ENCODE peak calls at places on chromosomes 16 and 17, in six cellular contexts. One of them, this sample, is unnamed.

GRCh38 chr17:44602390-44602789 is 45.1 kb downstream of the FZD2 start:
- DNase-seq in heart left ventricle: no peak
- DNase-seq in CD8-positive, alpha-beta T cell: no peak
- DNase-seq in suprapubic skin: no peak
- DNase-seq in transverse colon: no peak
- DNase-seq in bronchial epithelial cell: no peak
- DNase-seq in this sample: no peak

GRCh38 chr16:88686062-88686438 is 257 bp downstream of the SNAI3 start:
- DNase-seq in CD8-positive, alpha-beta T cell: no peak
- DNase-seq in bronchial epithelial cell: no peak
- DNase-seq in heart left ventricle: no peak
- DNase-seq in transverse colon: peak; percentile 64
- DNase-seq in suprapubic skin: no peak
- DNase-seq in this sample: no peak

GRCh38 chr16:4371481-4372314 is at the start of gene VASN:
- DNase-seq in CD8-positive, alpha-beta T cell: peak; percentile 67
- DNase-seq in transverse colon: peak; percentile 77
- DNase-seq in suprapubic skin: peak; percentile 94
- DNase-seq in bronchial epithelial cell: no peak
- DNase-seq in heart left ventricle: peak; percentile 88
- DNase-seq in this sample: peak; percentile 78

GRCh38 chr17:9900744-9901143 is 4.3 kb downstream of the RCVRN start:
- DNase-seq in heart left ventricle: no peak
- DNase-seq in suprapubic skin: no peak
- DNase-seq in bronchial epithelial cell: peak; percentile 8
- DNase-seq in CD8-positive, alpha-beta T cell: no peak
- DNase-seq in transverse colon: no peak
- DNase-seq in this sample: no peak

GRCh38 chr17:75654176-75654575 is 12.8 kb downstream of the RECQL5 start:
- DNase-seq in transverse colon: no peak
- DNase-seq in CD8-positive, alpha-beta T cell: no peak
- DNase-seq in bronchial epithelial cell: no peak
- DNase-seq in suprapubic skin: no peak
- DNase-seq in heart left ventricle: no peak
- DNase-seq in this sample: no peak

GRCh38 chr16:89607937-89608740 is 5.3 kb upstream of the DPEP1 start:
- DNase-seq in suprapubic skin: no peak
- DNase-seq in CD8-positive, alpha-beta T cell: no peak
- DNase-seq in bronchial epithelial cell: no peak
- DNase-seq in heart left ventricle: no peak
- DNase-seq in transverse colon: no peak
- DNase-seq in this sample: no peak

GRCh38 chr16:69761983-69762842 is at the start of gene WWP2:
- DNase-seq in suprapubic skin: peak; percentile 86
- DNase-seq in transverse colon: peak; percentile 82
- DNase-seq in bronchial epithelial cell: peak; percentile 35
- DNase-seq in heart left ventricle: peak; percentile 82
- DNase-seq in CD8-positive, alpha-beta T cell: peak; percentile 73
- DNase-seq in this sample: peak; percentile 82

GRCh38 chr16:11306997-11307638 is 26.0 kb upstream of the PRM1 start:
- DNase-seq in bronchial epithelial cell: peak; percentile 11
- DNase-seq in heart left ventricle: no peak
- DNase-seq in suprapubic skin: no peak
- DNase-seq in transverse colon: no peak
- DNase-seq in CD8-positive, alpha-beta T cell: no peak
- DNase-seq in this sample: no peak

GRCh38 chr17:7704601-7705268 is at the start of gene EFNB3:
- DNase-seq in suprapubic skin: no peak
- DNase-seq in CD8-positive, alpha-beta T cell: no peak
- DNase-seq in heart left ventricle: peak; percentile 10
- DNase-seq in transverse colon: no peak
- DNase-seq in bronchial epithelial cell: no peak
- DNase-seq in this sample: no peak

GRCh38 chr16:9060225-9060624 is 31.2 kb upstream of the HAPSTR1 start:
- DNase-seq in bronchial epithelial cell: no peak
- DNase-seq in heart left ventricle: no peak
- DNase-seq in CD8-positive, alpha-beta T cell: no peak
- DNase-seq in transverse colon: no peak
- DNase-seq in suprapubic skin: no peak
- DNase-seq in this sample: no peak

GRCh38 chr17:50882851-50883250 is 16.7 kb upstream of the TOB1 start:
- DNase-seq in bronchial epithelial cell: peak; percentile 85
- DNase-seq in heart left ventricle: no peak
- DNase-seq in suprapubic skin: no peak
- DNase-seq in transverse colon: no peak
- DNase-seq in CD8-positive, alpha-beta T cell: no peak
- DNase-seq in this sample: no peak

GRCh38 chr17:9860851-9861250 is 35.1 kb downstream of the GLP2R start:
- DNase-seq in heart left ventricle: no peak
- DNase-seq in suprapubic skin: no peak
- DNase-seq in bronchial epithelial cell: no peak
- DNase-seq in CD8-positive, alpha-beta T cell: no peak
- DNase-seq in transverse colon: no peak
- DNase-seq in this sample: no peak

GRCh38 chr17:65544658-65545057 is 16.8 kb downstream of the AXIN2 start:
- DNase-seq in bronchial epithelial cell: no peak
- DNase-seq in heart left ventricle: no peak
- DNase-seq in transverse colon: no peak
- DNase-seq in CD8-positive, alpha-beta T cell: no peak
- DNase-seq in suprapubic skin: no peak
- DNase-seq in this sample: no peak

GRCh38 chr17:80789356-80789902 is 202.2 kb upstream of the CHMP6 start:
- DNase-seq in bronchial epithelial cell: peak; percentile 68
- DNase-seq in heart left ventricle: peak; percentile 47
- DNase-seq in CD8-positive, alpha-beta T cell: no peak
- DNase-seq in transverse colon: no peak
- DNase-seq in suprapubic skin: peak; percentile 79
- DNase-seq in this sample: no peak

GRCh38 chr17:48753794-48754499 is 25.4 kb upstream of the HOXB13 start:
- DNase-seq in suprapubic skin: no peak
- DNase-seq in bronchial epithelial cell: no peak
- DNase-seq in CD8-positive, alpha-beta T cell: no peak
- DNase-seq in transverse colon: no peak
- DNase-seq in heart left ventricle: no peak
- DNase-seq in this sample: no peak

GRCh38 chr16:54936979-54937672 is 6.5 kb downstream of the IRX5 start:
- DNase-seq in transverse colon: no peak
- DNase-seq in heart left ventricle: peak; percentile 62
- DNase-seq in CD8-positive, alpha-beta T cell: no peak
- DNase-seq in bronchial epithelial cell: peak; percentile 61
- DNase-seq in suprapubic skin: peak; percentile 83
- DNase-seq in this sample: no peak

GRCh38 chr16:89749637-89750036 is 28.3 kb downstream of the ZNF276 start:
- DNase-seq in suprapubic skin: no peak
- DNase-seq in heart left ventricle: peak; percentile 39
- DNase-seq in CD8-positive, alpha-beta T cell: no peak
- DNase-seq in bronchial epithelial cell: no peak
- DNase-seq in transverse colon: peak; percentile 61
- DNase-seq in this sample: no peak

GRCh38 chr16:88789593-88789992 is 4.6 kb upstream of the PIEZO1 start:
- DNase-seq in transverse colon: peak; percentile 10
- DNase-seq in suprapubic skin: no peak
- DNase-seq in CD8-positive, alpha-beta T cell: no peak
- DNase-seq in bronchial epithelial cell: no peak
- DNase-seq in heart left ventricle: no peak
- DNase-seq in this sample: no peak

GRCh38 chr16:25110392-25110947 is 1.1 kb upstream of the LCMT1 start:
- DNase-seq in transverse colon: peak; percentile 24
- DNase-seq in CD8-positive, alpha-beta T cell: no peak
- DNase-seq in suprapubic skin: no peak
- DNase-seq in heart left ventricle: no peak
- DNase-seq in bronchial epithelial cell: no peak
- DNase-seq in this sample: no peak

GRCh38 chr16:31471875-31472558 is at the start of gene TGFB1I1:
- DNase-seq in suprapubic skin: no peak
- DNase-seq in CD8-positive, alpha-beta T cell: no peak
- DNase-seq in heart left ventricle: peak; percentile 86
- DNase-seq in bronchial epithelial cell: peak; percentile 32
- DNase-seq in transverse colon: peak; percentile 68
- DNase-seq in this sample: no peak

GRCh38 chr17:60093694-60094093 is 15.0 kb upstream of the HEATR6 start:
- DNase-seq in heart left ventricle: no peak
- DNase-seq in suprapubic skin: no peak
- DNase-seq in transverse colon: no peak
- DNase-seq in CD8-positive, alpha-beta T cell: no peak
- DNase-seq in bronchial epithelial cell: no peak
- DNase-seq in this sample: no peak

GRCh38 chr16:84683691-84684591 is 15.9 kb upstream of the USP10 start:
- DNase-seq in bronchial epithelial cell: no peak
- DNase-seq in transverse colon: no peak
- DNase-seq in CD8-positive, alpha-beta T cell: no peak
- DNase-seq in suprapubic skin: no peak
- DNase-seq in heart left ventricle: no peak
- DNase-seq in this sample: no peak

GRCh38 chr17:21286771-21287702 is 2.5 kb downstream of the MAP2K3 start:
- DNase-seq in CD8-positive, alpha-beta T cell: no peak
- DNase-seq in transverse colon: peak; percentile 81
- DNase-seq in heart left ventricle: no peak
- DNase-seq in suprapubic skin: no peak
- DNase-seq in bronchial epithelial cell: peak; percentile 34
- DNase-seq in this sample: no peak

GRCh38 chr17:74768069-74768762 is 7.9 kb downstream of the NAT9 start:
- DNase-seq in CD8-positive, alpha-beta T cell: no peak
- DNase-seq in bronchial epithelial cell: no peak
- DNase-seq in transverse colon: no peak
- DNase-seq in suprapubic skin: no peak
- DNase-seq in heart left ventricle: peak; percentile 90
- DNase-seq in this sample: no peak

GRCh38 chr17:50944054-50944901 is 78.1 kb upstream of the TOB1 start:
- DNase-seq in transverse colon: peak; percentile 92
- DNase-seq in bronchial epithelial cell: no peak
- DNase-seq in CD8-positive, alpha-beta T cell: peak; percentile 72
- DNase-seq in suprapubic skin: peak; percentile 93
- DNase-seq in heart left ventricle: peak; percentile 91
- DNase-seq in this sample: peak; percentile 73

GRCh38 chr17:61411944-61412859 is 12.6 kb downstream of the TBX2 start:
- DNase-seq in transverse colon: peak; percentile 83
- DNase-seq in suprapubic skin: peak; percentile 91
- DNase-seq in bronchial epithelial cell: peak; percentile 44
- DNase-seq in heart left ventricle: peak; percentile 88
- DNase-seq in CD8-positive, alpha-beta T cell: peak; percentile 71
- DNase-seq in this sample: peak; percentile 78

GRCh38 chr17:61413654-61414133 is 14.1 kb downstream of the TBX2 start:
- DNase-seq in heart left ventricle: no peak
- DNase-seq in bronchial epithelial cell: no peak
- DNase-seq in transverse colon: no peak
- DNase-seq in CD8-positive, alpha-beta T cell: no peak
- DNase-seq in suprapubic skin: peak; percentile 50
- DNase-seq in this sample: no peak

GRCh38 chr17:61414141-61414935 is 14.7 kb downstream of the TBX2 start:
- DNase-seq in suprapubic skin: peak; percentile 64
- DNase-seq in heart left ventricle: no peak
- DNase-seq in CD8-positive, alpha-beta T cell: no peak
- DNase-seq in transverse colon: no peak
- DNase-seq in bronchial epithelial cell: no peak
- DNase-seq in this sample: no peak

GRCh38 chr17:61411114-61411943 is 11.7 kb downstream of the TBX2 start:
- DNase-seq in transverse colon: peak; percentile 60
- DNase-seq in bronchial epithelial cell: peak; percentile 10
- DNase-seq in heart left ventricle: peak; percentile 73
- DNase-seq in CD8-positive, alpha-beta T cell: no peak
- DNase-seq in suprapubic skin: peak; percentile 82
- DNase-seq in this sample: no peak

GRCh38 chr17:61412860-61413653 is 13.4 kb downstream of the TBX2 start:
- DNase-seq in transverse colon: no peak
- DNase-seq in CD8-positive, alpha-beta T cell: no peak
- DNase-seq in suprapubic skin: peak; percentile 78
- DNase-seq in bronchial epithelial cell: no peak
- DNase-seq in heart left ventricle: no peak
- DNase-seq in this sample: no peak
- H3K27me3 ChIP-seq in transverse colon: peaks cover 53% of the 10 kb centered on the region
- H3K27me3 ChIP-seq in CD8-positive, alpha-beta T cell: peaks cover 19% of the 10 kb centered on the region
- H3K27me3 ChIP-seq in suprapubic skin: peaks cover 38% of the 10 kb centered on the region
- H3K27me3 ChIP-seq in bronchial epithelial cell: peaks cover 11% of the 10 kb centered on the region
- H3K27me3 ChIP-seq in heart left ventricle: no peaks in the 10 kb centered on the region
- H3K27me3 ChIP-seq in this sample: peaks cover 19% of the 10 kb centered on the region

GRCh38 chr16:86495357-86495701 is 15.0 kb upstream of the FOXF1 start:
- DNase-seq in bronchial epithelial cell: no peak
- DNase-seq in heart left ventricle: no peak
- DNase-seq in CD8-positive, alpha-beta T cell: no peak
- DNase-seq in suprapubic skin: no peak
- DNase-seq in transverse colon: no peak
- DNase-seq in this sample: no peak
- H3K27me3 ChIP-seq in bronchial epithelial cell: peaks cover 73% of the 10 kb centered on the region
- H3K27me3 ChIP-seq in heart left ventricle: peaks cover 85% of the 10 kb centered on the region
- H3K27me3 ChIP-seq in CD8-positive, alpha-beta T cell: peaks cover 15% of the 10 kb centered on the region
- H3K27me3 ChIP-seq in suprapubic skin: peaks cover 100% of the 10 kb centered on the region
- H3K27me3 ChIP-seq in transverse colon: peaks cover 82% of the 10 kb centered on the region
- H3K27me3 ChIP-seq in this sample: peaks cover 25% of the 10 kb centered on the region

GRCh38 chr17:57143919-57144318 is 58.9 kb downstream of the AKAP1 start:
- DNase-seq in CD8-positive, alpha-beta T cell: no peak
- DNase-seq in suprapubic skin: no peak
- DNase-seq in bronchial epithelial cell: no peak
- DNase-seq in heart left ventricle: no peak
- DNase-seq in transverse colon: no peak
- DNase-seq in this sample: no peak

GRCh38 chr17:57143341-57143740 is 58.3 kb downstream of the AKAP1 start:
- DNase-seq in transverse colon: no peak
- DNase-seq in suprapubic skin: no peak
- DNase-seq in heart left ventricle: no peak
- DNase-seq in bronchial epithelial cell: no peak
- DNase-seq in CD8-positive, alpha-beta T cell: no peak
- DNase-seq in this sample: no peak

GRCh38 chr17:57144567-57144966 is 59.5 kb downstream of the AKAP1 start:
- DNase-seq in transverse colon: no peak
- DNase-seq in heart left ventricle: no peak
- DNase-seq in suprapubic skin: no peak
- DNase-seq in bronchial epithelial cell: no peak
- DNase-seq in CD8-positive, alpha-beta T cell: no peak
- DNase-seq in this sample: no peak

GRCh38 chr17:57142925-57143324 is 57.9 kb downstream of the AKAP1 start:
- DNase-seq in heart left ventricle: no peak
- DNase-seq in suprapubic skin: no peak
- DNase-seq in CD8-positive, alpha-beta T cell: no peak
- DNase-seq in bronchial epithelial cell: no peak
- DNase-seq in transverse colon: no peak
- DNase-seq in this sample: no peak

DNA sequence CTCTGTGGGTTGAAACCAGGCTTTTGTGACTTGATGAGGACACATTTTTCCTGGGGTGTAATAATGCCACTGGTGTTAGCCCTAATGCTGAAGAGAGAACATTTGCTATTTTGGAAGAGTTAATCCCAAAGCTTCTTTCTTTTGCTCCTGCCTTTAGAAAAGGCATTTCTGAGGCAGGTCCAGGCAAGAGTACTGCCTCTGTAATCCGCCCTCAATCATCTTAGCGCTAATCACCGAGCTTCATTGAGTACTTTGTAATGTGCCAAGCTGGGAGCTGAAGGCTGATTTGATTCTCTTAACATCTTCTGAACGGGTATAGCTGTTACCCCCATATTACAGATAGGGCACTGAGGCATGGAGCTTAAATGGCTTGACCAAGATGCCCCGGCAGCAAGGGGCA is 60.3 kb downstream of the AKAP1 start:
- DNase-seq in heart left ventricle: no peak
- DNase-seq in transverse colon: no peak
- DNase-seq in bronchial epithelial cell: no peak
- DNase-seq in suprapubic skin: no peak
- DNase-seq in CD8-positive, alpha-beta T cell: no peak
- DNase-seq in this sample: no peak
- H3K27me3 ChIP-seq in heart left ventricle: no peaks in the 10 kb centered on the region
- H3K27me3 ChIP-seq in transverse colon: no peaks in the 10 kb centered on the region
- H3K27me3 ChIP-seq in bronchial epithelial cell: no peaks in the 10 kb centered on the region
- H3K27me3 ChIP-seq in suprapubic skin: peaks cover 10% of the 10 kb centered on the region
- H3K27me3 ChIP-seq in CD8-positive, alpha-beta T cell: no peaks in the 10 kb centered on the region
- H3K27me3 ChIP-seq in this sample: no peaks in the 10 kb centered on the region

GRCh38 chr17:57025876-57026275 is 47.9 kb downstream of the SCPEP1 start:
- DNase-seq in heart left ventricle: no peak
- DNase-seq in bronchial epithelial cell: no peak
- DNase-seq in suprapubic skin: no peak
- DNase-seq in transverse colon: no peak
- DNase-seq in CD8-positive, alpha-beta T cell: no peak
- DNase-seq in this sample: no peak
- H3K27me3 ChIP-seq in heart left ventricle: no peaks in the 10 kb centered on the region
- H3K27me3 ChIP-seq in bronchial epithelial cell: no peaks in the 10 kb centered on the region
- H3K27me3 ChIP-seq in suprapubic skin: no peaks in the 10 kb centered on the region
- H3K27me3 ChIP-seq in transverse colon: no peaks in the 10 kb centered on the region
- H3K27me3 ChIP-seq in CD8-positive, alpha-beta T cell: no peaks in the 10 kb centered on the region
- H3K27me3 ChIP-seq in this sample: no peaks in the 10 kb centered on the region

This sample was measured in CD4-positive, alpha-beta memory T cell.